ENCODE peak calls at places on chromosomes 12 and 14, in four cellular contexts. One of them, this sample, is unnamed.

GRCh38 chr12:13784504-13784903 is 196.9 kb downstream of the GRIN2B start:
- DNase-seq in adrenal gland: peak; percentile 1
- DNase-seq in upper lobe of right lung: no peak
- DNase-seq in uterus: no peak
- DNase-seq in this sample: no peak

GRCh38 chr12:8996682-8997405 is 7.5 kb downstream of the KLRG1 start:
- DNase-seq in adrenal gland: peak; percentile 47
- DNase-seq in upper lobe of right lung: no peak
- DNase-seq in uterus: no peak
- DNase-seq in this sample: no peak

GRCh38 chr12:126874427-126875026 is 1392.4 kb upstream of the TMEM132C start:
- DNase-seq in adrenal gland: peak; percentile 58
- DNase-seq in upper lobe of right lung: peak; percentile 79
- DNase-seq in uterus: peak; percentile 21
- DNase-seq in this sample: peak; percentile 1

GRCh38 chr14:72755766-72756165 is 138.1 kb downstream of the DPF3 start:
- DNase-seq in adrenal gland: no peak
- DNase-seq in upper lobe of right lung: no peak
- DNase-seq in uterus: no peak
- DNase-seq in this sample: no peak

GRCh38 chr14:101781240-101782061 is 19.9 kb downstream of the PPP2R5C start:
- DNase-seq in adrenal gland: no peak
- DNase-seq in upper lobe of right lung: peak; percentile 71
- DNase-seq in uterus: no peak
- DNase-seq in this sample: peak; percentile 12

GRCh38 chr14:23160924-23161522 is 22.4 kb downstream of the SLC7A8 start:
- DNase-seq in adrenal gland: peak; percentile 91
- DNase-seq in upper lobe of right lung: peak; percentile 86
- DNase-seq in uterus: peak; percentile 67
- DNase-seq in this sample: no peak

GRCh38 chr12:132197581-132198281 is 53.5 kb downstream of the NOC4L start:
- DNase-seq in adrenal gland: no peak
- DNase-seq in upper lobe of right lung: no peak
- DNase-seq in uterus: no peak
- DNase-seq in this sample: no peak

GRCh38 chr14:102925646-102926045 is 3.2 kb downstream of the AMN start:
- DNase-seq in adrenal gland: no peak
- DNase-seq in upper lobe of right lung: no peak
- DNase-seq in uterus: no peak
- DNase-seq in this sample: no peak

GRCh38 chr14:59093889-59094288 is 94.6 kb upstream of the DAAM1 start:
- DNase-seq in adrenal gland: no peak
- DNase-seq in upper lobe of right lung: no peak
- DNase-seq in uterus: no peak
- DNase-seq in this sample: no peak

GRCh38 chr12:110704750-110705149 is 15.8 kb upstream of the HVCN1 start:
- DNase-seq in adrenal gland: no peak
- DNase-seq in upper lobe of right lung: no peak
- DNase-seq in uterus: no peak
- DNase-seq in this sample: no peak

GRCh38 chr14:102928412-102929348 is 6.2 kb downstream of the AMN start:
- DNase-seq in adrenal gland: peak; percentile 49
- DNase-seq in upper lobe of right lung: peak; percentile 95
- DNase-seq in uterus: peak; percentile 51
- DNase-seq in this sample: no peak

GRCh38 chr14:92099802-92100201 is 6.6 kb downstream of the ATXN3 start:
- DNase-seq in adrenal gland: no peak
- DNase-seq in upper lobe of right lung: no peak
- DNase-seq in uterus: no peak
- DNase-seq in this sample: peak; percentile 10

GRCh38 chr14:75537071-75537470 is 14.8 kb downstream of the BATF start:
- DNase-seq in adrenal gland: no peak
- DNase-seq in upper lobe of right lung: no peak
- DNase-seq in uterus: no peak
- DNase-seq in this sample: no peak

GRCh38 chr14:75435473-75435872 is 7.7 kb downstream of the JDP2 start:
- DNase-seq in adrenal gland: no peak
- DNase-seq in upper lobe of right lung: no peak
- DNase-seq in uterus: no peak
- DNase-seq in this sample: no peak

GRCh38 chr12:14256139-14256538 is 109.3 kb upstream of the ATF7IP start:
- DNase-seq in adrenal gland: no peak
- DNase-seq in upper lobe of right lung: no peak
- DNase-seq in uterus: no peak
- DNase-seq in this sample: no peak

GRCh38 chr14:32027255-32027939 is 49.7 kb upstream of the ARHGAP5 start:
- DNase-seq in adrenal gland: no peak
- DNase-seq in upper lobe of right lung: no peak
- DNase-seq in uterus: no peak
- DNase-seq in this sample: no peak

GRCh38 chr14:47438650-47439140 is 236.7 kb downstream of the MDGA2 start:
- DNase-seq in adrenal gland: no peak
- DNase-seq in upper lobe of right lung: no peak
- DNase-seq in uterus: no peak
- DNase-seq in this sample: no peak

GRCh38 chr12:25723921-25724491 is 170.9 kb upstream of the LMNTD1 start:
- DNase-seq in adrenal gland: peak; percentile 51
- DNase-seq in upper lobe of right lung: no peak
- DNase-seq in uterus: no peak
- DNase-seq in this sample: no peak

GRCh38 chr12:2834581-2835491 is at the start of gene NRIP2:
- DNase-seq in adrenal gland: peak; percentile 34
- DNase-seq in upper lobe of right lung: no peak
- DNase-seq in uterus: peak; percentile 66
- DNase-seq in this sample: peak; percentile 59

GRCh38 chr14:93936245-93936644 is 9.1 kb downstream of the FAM181A start:
- DNase-seq in adrenal gland: no peak
- DNase-seq in upper lobe of right lung: no peak
- DNase-seq in uterus: no peak
- DNase-seq in this sample: no peak

DNA sequence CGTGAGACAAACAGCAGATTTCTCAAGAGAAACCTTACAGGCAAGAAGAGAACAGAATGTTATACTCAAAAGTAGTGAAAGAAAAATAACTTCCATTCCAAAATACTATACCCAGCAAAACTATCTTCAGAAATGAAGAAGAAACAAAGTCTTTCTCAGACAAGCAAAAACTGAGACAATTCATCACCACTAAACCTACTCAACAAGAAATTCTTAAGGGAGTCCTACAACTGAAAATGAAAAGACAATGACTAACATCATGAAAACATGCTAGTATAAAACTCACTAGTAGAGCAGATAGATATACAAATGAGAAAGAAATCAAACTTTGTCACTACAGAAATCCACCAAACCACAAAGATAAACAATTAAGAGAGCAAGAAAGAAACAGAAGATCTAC is 106.5 kb downstream of the CEP83 start:
- DNase-seq in adrenal gland: no peak
- DNase-seq in upper lobe of right lung: no peak
- DNase-seq in uterus: no peak
- DNase-seq in this sample: no peak
- H3K9me3 ChIP-seq in adrenal gland: no peaks in the 10 kb centered on the region
- H3K9me3 ChIP-seq in upper lobe of right lung: peaks cover 37% of the 10 kb centered on the region
- H3K9me3 ChIP-seq in uterus: peaks cover 24% of the 10 kb centered on the region
- H3K9me3 ChIP-seq in this sample: no peaks in the 10 kb centered on the region

DNA sequence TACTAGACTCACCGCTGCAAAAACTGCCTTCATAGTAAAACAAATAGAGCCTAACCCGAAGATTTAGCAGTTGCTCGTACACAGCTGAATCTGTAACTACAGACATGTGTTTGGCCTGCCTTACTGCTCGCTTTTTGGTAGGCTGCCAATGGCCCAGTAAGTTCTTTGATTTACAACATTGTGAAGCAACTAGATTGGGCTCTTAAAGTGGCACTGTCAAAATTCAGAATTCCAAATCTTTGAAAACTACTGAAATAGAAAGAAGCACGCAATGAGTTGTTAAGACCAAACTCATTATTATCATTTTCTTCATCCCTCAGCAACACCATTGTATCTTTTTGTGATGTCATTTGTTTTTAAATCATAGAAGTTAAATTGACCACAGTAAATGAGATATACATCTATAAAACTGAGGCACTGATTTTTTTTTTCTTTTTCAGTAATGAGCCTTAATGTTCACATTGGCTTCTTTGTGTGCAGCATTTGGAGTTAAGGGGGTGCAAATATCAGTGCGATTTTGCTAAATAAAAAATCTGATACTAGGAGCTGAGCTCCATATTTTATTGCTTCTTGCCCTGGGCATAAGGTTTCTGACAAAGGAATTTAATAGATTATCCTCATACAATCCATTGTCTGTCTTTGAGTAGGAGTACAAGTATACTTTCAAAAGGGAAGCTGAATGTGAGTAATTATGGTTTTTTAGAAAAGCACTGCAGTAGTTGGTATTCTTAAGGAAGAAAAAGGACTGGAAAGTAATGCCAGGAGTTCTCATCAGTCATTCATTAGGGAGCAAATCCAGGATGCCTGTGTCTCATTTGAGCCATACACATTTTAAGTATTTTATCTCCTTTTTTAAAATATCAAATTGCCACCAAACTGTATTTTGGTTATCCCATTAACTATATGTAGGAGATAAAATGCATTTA is 138.5 kb downstream of the KICS2 start:
- DNase-seq in adrenal gland: peak; percentile 96
- DNase-seq in upper lobe of right lung: no peak
- DNase-seq in uterus: peak; percentile 83
- DNase-seq in this sample: peak; percentile 31
- H3K4me1 ChIP-seq in adrenal gland: peaks cover 66% of the 10 kb centered on the region
- H3K4me1 ChIP-seq in upper lobe of right lung: peaks cover 32% of the 10 kb centered on the region
- H3K4me1 ChIP-seq in uterus: peaks cover 11% of the 10 kb centered on the region
- H3K4me1 ChIP-seq in this sample: peaks cover 50% of the 10 kb centered on the region

DNA sequence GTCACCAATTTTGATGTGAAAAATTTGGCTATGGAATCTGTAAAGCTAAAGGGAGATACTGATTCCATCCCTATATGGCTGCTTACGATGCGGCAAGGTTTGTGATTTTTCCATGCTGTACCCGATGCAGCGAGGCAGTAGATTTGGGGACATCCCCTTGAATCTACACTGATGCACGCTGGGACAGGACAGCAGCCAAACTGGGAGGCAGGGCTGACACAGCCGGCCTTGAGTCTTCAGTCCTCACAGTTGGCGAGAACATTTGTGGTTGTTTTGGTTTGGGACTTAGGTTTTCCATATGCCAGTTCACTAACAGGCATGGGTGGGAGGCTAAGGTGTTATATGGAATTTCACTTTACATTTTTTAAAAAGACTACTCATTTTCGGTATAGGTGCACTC is 3.8 kb downstream of the GALNT16 start:
- DNase-seq in adrenal gland: peak; percentile 83
- DNase-seq in upper lobe of right lung: no peak
- DNase-seq in uterus: no peak
- DNase-seq in this sample: no peak
- H3K4me3 ChIP-seq in adrenal gland: no peak overlapping the region
- H3K4me3 ChIP-seq in upper lobe of right lung: no peak overlapping the region
- H3K4me3 ChIP-seq in uterus: no peak overlapping the region
- H3K4me3 ChIP-seq in this sample: no peak overlapping the region

GRCh38 chr12:130423136-130423535 is 85.4 kb downstream of the PIWIL1 start:
- DNase-seq in adrenal gland: no peak
- DNase-seq in upper lobe of right lung: no peak
- DNase-seq in uterus: no peak
- DNase-seq in this sample: no peak
- H3K9me3 ChIP-seq in adrenal gland: no peaks in the 10 kb centered on the region
- H3K9me3 ChIP-seq in upper lobe of right lung: no peaks in the 10 kb centered on the region
- H3K9me3 ChIP-seq in uterus: no peaks in the 10 kb centered on the region
- H3K9me3 ChIP-seq in this sample: peaks cover 3% of the 10 kb centered on the region

GRCh38 chr14:95467232-95467631 is 49.2 kb downstream of the SYNE3 start:
- DNase-seq in adrenal gland: no peak
- DNase-seq in upper lobe of right lung: no peak
- DNase-seq in uterus: no peak
- DNase-seq in this sample: no peak
- H3K4me1 ChIP-seq in adrenal gland: peaks cover 7% of the 10 kb centered on the region
- H3K4me1 ChIP-seq in upper lobe of right lung: peaks cover 4% of the 10 kb centered on the region
- H3K4me1 ChIP-seq in uterus: peaks cover 6% of the 10 kb centered on the region
- H3K4me1 ChIP-seq in this sample: no peaks in the 10 kb centered on the region

DNA sequence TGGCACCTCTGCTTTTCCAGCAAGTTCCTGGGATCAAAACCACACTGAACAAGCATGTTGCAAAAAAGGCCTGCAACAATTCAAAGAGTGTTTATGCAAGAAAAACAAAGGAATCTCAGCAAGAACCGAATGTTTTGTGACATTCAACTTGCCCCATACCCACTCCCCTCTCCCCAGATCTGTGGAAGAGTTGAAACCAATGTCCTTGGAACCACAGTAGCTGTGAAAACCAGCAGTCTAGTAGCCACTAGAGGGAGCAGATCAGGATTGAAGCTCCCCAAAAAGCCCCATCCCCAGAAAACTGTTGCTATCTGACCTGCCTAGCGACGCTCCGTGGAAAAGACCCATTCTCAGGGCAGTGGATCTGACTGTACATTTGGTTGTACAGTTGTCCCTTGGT is 27.1 kb downstream of the PRKAB1 start:
- DNase-seq in adrenal gland: peak; percentile 32
- DNase-seq in upper lobe of right lung: no peak
- DNase-seq in uterus: no peak
- DNase-seq in this sample: no peak
- H3K4me3 ChIP-seq in adrenal gland: no peak overlapping the region
- H3K4me3 ChIP-seq in upper lobe of right lung: no peak overlapping the region
- H3K4me3 ChIP-seq in uterus: no peak overlapping the region
- H3K4me3 ChIP-seq in this sample: no peak overlapping the region

DNA sequence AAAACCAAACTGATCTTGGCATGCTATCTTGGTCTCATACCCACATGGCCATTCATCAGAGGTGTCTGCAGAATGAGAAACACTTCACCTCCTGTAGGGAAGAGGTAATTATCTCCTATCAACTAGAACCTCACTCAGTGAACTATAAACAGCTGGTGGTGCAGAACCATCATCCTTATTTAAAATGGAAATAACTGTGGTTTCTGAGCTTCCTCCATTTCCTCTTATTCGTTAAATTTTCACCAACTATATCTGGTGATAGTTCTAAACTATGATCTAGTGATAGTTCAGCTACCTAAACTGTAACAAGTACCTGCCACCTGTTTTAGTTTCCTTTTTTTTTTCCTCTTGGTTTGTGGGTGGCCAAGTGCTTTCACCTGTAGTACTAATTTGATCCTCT is 218.5 kb downstream of the FUT8 start:
- DNase-seq in adrenal gland: no peak
- DNase-seq in upper lobe of right lung: no peak
- DNase-seq in uterus: no peak
- DNase-seq in this sample: no peak
- H3K9me3 ChIP-seq in adrenal gland: no peaks in the 10 kb centered on the region
- H3K9me3 ChIP-seq in upper lobe of right lung: peaks cover 8% of the 10 kb centered on the region
- H3K9me3 ChIP-seq in uterus: no peaks in the 10 kb centered on the region
- H3K9me3 ChIP-seq in this sample: no peaks in the 10 kb centered on the region

DNA sequence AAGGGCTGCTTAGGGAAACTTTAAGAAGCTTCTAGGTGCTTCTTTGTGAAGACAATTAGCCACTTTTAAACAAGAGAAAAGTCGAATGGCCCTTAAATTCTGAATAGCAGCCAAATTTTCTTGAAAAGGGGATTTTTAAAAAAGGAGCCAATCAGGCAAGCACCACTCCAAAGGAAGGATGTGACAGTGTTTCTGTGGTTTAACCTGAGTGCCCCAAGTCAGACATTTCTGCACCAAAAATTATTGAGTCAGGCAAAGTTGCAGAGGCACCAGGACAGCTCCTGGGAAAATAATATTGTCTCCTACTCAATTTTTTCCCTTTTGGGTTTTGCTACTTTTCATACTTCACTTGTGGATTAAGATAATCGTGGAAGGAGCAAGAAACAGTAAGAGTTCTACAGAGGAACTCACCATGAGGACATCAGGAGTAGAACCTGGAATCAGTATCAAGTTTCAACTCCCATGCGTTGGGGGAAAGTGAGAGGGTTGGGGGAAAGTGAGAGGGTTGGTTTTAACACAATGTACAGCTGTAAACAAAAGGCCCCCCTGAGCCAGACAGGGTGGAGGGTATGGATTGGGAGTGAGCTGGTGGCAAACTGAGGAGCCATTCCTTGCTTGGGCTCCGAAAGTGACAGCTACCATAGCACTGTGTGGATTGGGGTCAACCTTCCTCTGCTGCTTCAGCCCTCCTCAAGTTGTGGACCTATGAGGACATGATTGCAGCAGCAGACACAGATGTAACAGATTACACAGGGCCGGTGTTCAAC is 90.8 kb downstream of the SLC38A1 start:
- DNase-seq in adrenal gland: no peak
- DNase-seq in upper lobe of right lung: no peak
- DNase-seq in uterus: no peak
- DNase-seq in this sample: no peak
- H3K4me1 ChIP-seq in adrenal gland: no peaks in the 10 kb centered on the region
- H3K4me1 ChIP-seq in upper lobe of right lung: peaks cover 11% of the 10 kb centered on the region
- H3K4me1 ChIP-seq in uterus: no peaks in the 10 kb centered on the region
- H3K4me1 ChIP-seq in this sample: no peaks in the 10 kb centered on the region

This sample was measured in SJSA1.